ENCODE peak calls at places on chromosome 6, in six cellular contexts. S, R, X, E, V and O are unnamed samples.

GRCh38 chr6:53203483-53203882 is 54.8 kb upstream of the GCM1 start:
- DNase-seq in R (no peak), X (no peak), V (no peak), E (no peak), S (no peak), O (peak; percentile 23)

GRCh38 chr6:41273699-41274098 is 12.8 kb downstream of the TREM1 start:
- DNase-seq in E (no peak), S (no peak), R (peak; percentile 17), V (no peak), X (no peak), O (no peak)

GRCh38 chr6:10510592-10511367 is 10.4 kb upstream of the GCNT2 start:
- DNase-seq in S (no peak), E (peak; percentile 71), R (peak; percentile 82), X (peak; percentile 50), V (no peak), O (peak; percentile 78)

GRCh38 chr6:144744720-144745119 is 459.6 kb downstream of the UTRN start:
- DNase-seq in X (no peak), S (no peak), E (no peak), V (no peak), R (peak; percentile 43), O (no peak)

GRCh38 chr6:166551797-166552495 is 34.5 kb downstream of the RAMACL start:
- DNase-seq in V (no peak), X (no peak), R (peak; percentile 77), E (no peak), S (no peak), O (no peak)

GRCh38 chr6:128465368-128466343 is 54.7 kb downstream of the PTPRK start:
- DNase-seq in X (no peak), E (no peak), S (no peak), V (no peak), R (no peak), O (no peak)

GRCh38 chr6:31822038-31822821 is 5.3 kb upstream of the HSPA1B start:
- DNase-seq in R (peak; percentile 82), V (no peak), S (no peak), E (peak; percentile 69), X (peak; percentile 96), O (peak; percentile 86)

GRCh38 chr6:23510778-23511510 is 615.1 kb upstream of the NRSN1 start:
- DNase-seq in V (no peak), S (no peak), X (no peak), R (peak; percentile 6), E (no peak), O (no peak)

GRCh38 chr6:53168516-53169257 is 20.0 kb upstream of the GCM1 start:
- DNase-seq in V (no peak), E (no peak), X (no peak), R (peak; percentile 25), S (no peak), O (no peak)

GRCh38 chr6:108767418-108768175 is 80.6 kb upstream of the ARMC2 start:
- DNase-seq in X (no peak), V (no peak), R (no peak), S (no peak), E (no peak), O (no peak)

GRCh38 chr6:14763139-14763538 is 482.7 kb upstream of the JARID2 start:
- DNase-seq in E (no peak), S (no peak), R (no peak), V (no peak), X (no peak), O (no peak)

GRCh38 chr6:113833537-113833936 is 23.6 kb upstream of the MARCKS start:
- DNase-seq in S (no peak), E (no peak), R (no peak), X (no peak), V (no peak), O (no peak)

GRCh38 chr6:122798099-122798641 is 9.1 kb downstream of the SMPDL3A start:
- DNase-seq in X (no peak), S (no peak), V (peak; percentile 97), R (no peak), E (no peak), O (no peak)

GRCh38 chr6:29520232-29520631 is 32.5 kb upstream of the MAS1L start:
- DNase-seq in R (no peak), V (no peak), X (no peak), S (no peak), E (no peak), O (no peak)

GRCh38 chr6:54846243-54846856 is at the start of gene FAM83B:
- DNase-seq in X (no peak), S (no peak), V (no peak), R (peak; percentile 82), E (no peak), O (no peak)

GRCh38 chr6:157079774-157080173 is 243.5 kb downstream of the TMEM242 start:
- DNase-seq in X (no peak), S (no peak), R (no peak), E (no peak), V (no peak), O (no peak)

DNA sequence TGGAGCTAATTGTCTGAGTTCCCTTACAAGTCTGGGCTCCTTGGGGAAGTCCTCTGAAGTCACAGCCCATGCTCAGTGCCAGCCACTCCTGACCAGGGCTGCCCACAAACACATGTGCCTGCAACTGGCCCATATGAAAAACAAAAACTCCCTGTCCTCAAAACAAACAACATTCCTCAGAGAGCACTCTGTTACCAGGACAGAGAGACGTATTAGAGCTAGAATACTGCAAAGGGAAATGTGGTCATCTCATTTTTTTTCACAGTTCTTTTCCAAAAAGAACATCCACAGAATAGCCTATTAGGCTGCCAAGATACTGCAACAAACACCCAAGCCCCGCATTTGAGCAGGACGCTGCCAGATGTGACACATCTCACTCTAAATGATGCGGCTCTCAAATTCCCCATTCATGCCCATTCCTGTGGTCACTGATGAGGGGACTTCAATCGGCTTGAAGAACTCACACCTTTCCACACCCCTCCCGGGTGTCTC is 71.1 kb downstream of the SLC22A23 start:
- DNase-seq in X (no peak), S (no peak), R (no peak), V (no peak), E (no peak), O (no peak)
- TF ChIP-seq POLR2AphosphoS5 in X (no peak), S (no peak), R (no peak), V (no peak), E (no peak), O (no peak)

GRCh38 chr6:153058291-153058690 is 55.8 kb upstream of the MTRF1L start:
- DNase-seq in E (no peak), R (no peak), S (no peak), X (no peak), V (no peak), O (no peak)

GRCh38 chr6:153062516-153062915 is 60.0 kb upstream of the MTRF1L start:
- DNase-seq in E (no peak), V (no peak), X (no peak), R (no peak), S (no peak), O (no peak)

GRCh38 chr6:153058909-153059308 is 56.4 kb upstream of the MTRF1L start:
- DNase-seq in X (no peak), V (no peak), E (no peak), R (no peak), S (no peak), O (no peak)

GRCh38 chr6:153059311-153059710 is 56.8 kb upstream of the MTRF1L start:
- DNase-seq in X (no peak), V (no peak), S (no peak), R (no peak), E (no peak), O (no peak)

GRCh38 chr6:153059757-153060156 is 57.2 kb upstream of the MTRF1L start:
- DNase-seq in S (no peak), E (no peak), V (no peak), X (no peak), R (peak; percentile 44), O (no peak)
- TF ChIP-seq REST in S (no peak), E (no peak), V (no peak), X (no peak), R (no peak), O (no peak)

DNA sequence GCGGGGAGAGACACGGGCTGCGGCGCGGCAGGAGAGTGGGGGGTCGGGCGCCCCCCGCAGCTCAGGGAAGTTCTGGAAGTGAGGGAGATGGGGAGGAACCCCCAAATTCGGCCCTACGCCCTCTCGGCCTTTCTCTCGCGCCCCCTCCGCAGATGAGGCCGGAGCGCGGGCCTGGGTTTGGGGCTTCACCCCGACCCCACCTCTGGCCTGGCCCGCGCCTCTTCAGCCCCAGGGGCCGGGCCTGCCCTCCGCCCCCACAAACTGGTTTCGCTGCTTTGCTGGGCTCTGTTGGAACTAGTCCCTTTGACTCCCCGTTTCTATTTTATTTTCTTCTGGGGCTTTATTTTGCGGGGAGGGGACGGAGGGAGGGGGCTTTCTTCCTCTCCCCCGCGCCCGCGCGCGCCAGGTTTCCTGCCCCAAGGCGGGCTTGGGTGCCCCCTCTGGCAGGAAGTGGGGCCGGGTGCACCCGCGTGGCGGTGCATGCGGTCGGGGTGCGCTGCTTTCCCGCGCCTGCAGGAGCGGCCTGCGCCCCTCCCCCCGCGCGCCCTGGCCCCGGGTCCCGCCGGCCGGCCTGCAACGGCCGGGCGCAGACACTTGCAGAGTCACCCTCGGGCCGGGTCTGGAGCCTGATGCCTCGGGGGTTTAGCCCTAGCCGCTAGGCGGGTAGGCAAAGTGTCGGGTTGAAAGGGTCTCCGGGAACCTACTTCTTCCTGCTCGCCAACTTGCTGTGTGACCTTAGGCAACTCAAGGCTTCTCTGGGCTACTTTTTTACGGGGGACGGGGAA is 1.2 kb downstream of the HMGA1 start:
- DNase-seq in E (peak; percentile 91), R (peak; percentile 71), X (peak; percentile 84), V (no peak), S (no peak), O (peak; percentile 81)
- TF ChIP-seq POLR2AphosphoS5 in E (no peak), R (peak; percentile 47), X (no peak), V (no peak), S (no peak), O (peak; percentile 83)

GRCh38 chr6:150293423-150294280 is 75.2 kb upstream of the IYD start:
- DNase-seq in E (no peak), R (no peak), V (no peak), S (no peak), X (no peak), O (no peak)

GRCh38 chr6:150293019-150293418 is 75.8 kb upstream of the IYD start:
- DNase-seq in E (no peak), S (no peak), R (no peak), X (no peak), V (no peak), O (no peak)

GRCh38 chr6:150294713-150295112 is 74.1 kb upstream of the IYD start:
- DNase-seq in X (no peak), R (no peak), S (no peak), V (no peak), E (no peak), O (no peak)

GRCh38 chr6:150290429-150290828 is 78.4 kb upstream of the IYD start:
- DNase-seq in R (no peak), S (no peak), V (no peak), X (no peak), E (no peak), O (no peak)

DNA sequence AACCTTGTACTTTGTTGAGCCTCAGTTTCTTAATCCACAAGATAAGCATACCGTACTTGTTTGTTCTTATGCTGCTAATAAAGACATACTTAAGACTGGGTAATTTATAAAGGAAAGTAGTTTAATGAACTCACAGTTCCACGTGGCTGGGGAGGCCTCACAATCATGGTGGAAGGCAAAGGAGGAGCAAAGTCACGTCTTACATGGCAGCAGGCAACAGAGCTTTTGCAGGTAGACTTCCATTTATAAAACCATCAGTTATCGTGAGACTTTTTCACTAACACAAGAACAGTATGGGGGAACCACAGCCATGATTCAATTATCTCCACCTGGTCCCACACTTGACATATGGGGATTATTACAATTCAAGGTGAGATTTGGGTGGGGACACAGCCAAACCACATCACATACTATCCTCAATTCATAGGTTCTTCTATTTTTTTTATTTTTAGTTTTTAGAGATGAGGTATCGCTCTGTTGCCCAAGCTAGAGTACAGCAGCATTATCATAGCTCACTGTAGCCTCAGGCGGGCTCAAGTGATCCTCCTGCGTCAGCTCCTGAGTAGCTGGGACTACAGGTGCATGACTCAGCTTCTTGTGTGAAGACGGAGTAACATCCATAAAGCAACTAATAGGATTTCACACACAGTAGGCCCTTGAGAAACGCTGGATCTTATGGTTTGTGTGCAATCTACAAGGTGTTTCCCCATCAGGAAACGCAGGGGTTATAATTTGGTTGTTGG is 76.7 kb upstream of the IYD start:
- DNase-seq in X (no peak), R (no peak), S (no peak), E (no peak), V (no peak), O (no peak)
- TF ChIP-seq REST in X (no peak), R (no peak), S (no peak), E (no peak), V (no peak), O (no peak)